ENCODE peak calls at places on chromosomes 11 and 22, in four cellular contexts. Q is fibroblast of mammary gland, J is ascending aorta, W is fibroblast of the aortic adventitia. Z is an unnamed sample.

GRCh38 chr11:95680169-95680929 is 109.2 kb downstream of the FAM76B start:
- DNase-seq in J (no peak), W (peak; percentile 95), Q (peak; percentile 78), Z (peak; percentile 83)

GRCh38 chr11:69102732-69103615 is 52.8 kb upstream of the SMIM38 start:
- DNase-seq in W (no peak), Q (peak; percentile 10), J (no peak), Z (no peak)

GRCh38 chr11:70073881-70074371 is 4.2 kb upstream of the ANO1 start:
- DNase-seq in W (peak; percentile 9), Q (peak; percentile 27), J (no peak), Z (peak; percentile 66)

GRCh38 chr22:42945027-42945426 is 69.9 kb downstream of the PACSIN2 start:
- DNase-seq in J (no peak), Q (no peak), W (no peak), Z (no peak)

GRCh38 chr11:106133529-106133928 is 56.1 kb downstream of the AASDHPPT start:
- DNase-seq in J (no peak), W (peak; percentile 6), Q (peak; percentile 10), Z (no peak)

GRCh38 chr11:24496728-24497396 is at the start of gene LUZP2:
- DNase-seq in Q (no peak), J (no peak), W (peak; percentile 13), Z (peak; percentile 38)

GRCh38 chr11:62552931-62553838 is 6.6 kb upstream of the AHNAK start:
- DNase-seq in Q (peak; percentile 97), J (peak; percentile 75), W (peak; percentile 96), Z (peak; percentile 96)

GRCh38 chr22:35995772-35996171 is 32.9 kb downstream of the RBFOX2 start:
- DNase-seq in W (peak; percentile 99), Q (peak; percentile 98), J (peak; percentile 52), Z (peak; percentile 97)

GRCh38 chr11:133950874-133951483 is 5.8 kb downstream of the IGSF9B start:
- DNase-seq in W (no peak), J (no peak), Q (no peak), Z (no peak)

GRCh38 chr11:85672111-85672875 is 7.4 kb upstream of the CREBZF start:
- DNase-seq in J (no peak), Q (peak; percentile 28), W (no peak), Z (no peak)

GRCh38 chr11:61090092-61090491 is 12.2 kb upstream of the CD5 start:
- DNase-seq in J (no peak), Q (no peak), W (no peak), Z (no peak)

GRCh38 chr11:36343436-36343835 is 47.3 kb downstream of the PRR5L start:
- DNase-seq in J (no peak), W (no peak), Q (no peak), Z (no peak)

GRCh38 chr11:117519590-117519989 is 191.9 kb downstream of the CEP164 start:
- DNase-seq in J (no peak), Q (no peak), W (no peak), Z (no peak)

GRCh38 chr22:32862936-32863661 is 61.6 kb downstream of the TIMP3 start:
- DNase-seq in Q (no peak), W (no peak), J (no peak), Z (no peak)

GRCh38 chr11:112161012-112161411 is 2.9 kb downstream of the IL18 start:
- DNase-seq in W (peak; percentile 22), Q (peak; percentile 27), J (no peak), Z (no peak)

GRCh38 chr11:69832561-69833413 is 13.6 kb upstream of the FGF3 start:
- DNase-seq in Q (no peak), W (no peak), J (no peak), Z (no peak)

GRCh38 chr11:110217478-110217877 is 78.9 kb downstream of the RDX start:
- DNase-seq in W (no peak), Q (no peak), J (no peak), Z (no peak)

GRCh38 chr22:29400576-29400975 is 12.2 kb upstream of the AP1B1 start:
- DNase-seq in W (no peak), Q (no peak), J (no peak), Z (no peak)

GRCh38 chr11:74755395-74755995 is 6.8 kb downstream of the RNF169 start:
- DNase-seq in J (no peak), W (no peak), Q (peak; percentile 27), Z (no peak)

GRCh38 chr11:86874314-86875056 is 74.1 kb downstream of the PRSS23 start:
- DNase-seq in J (no peak), W (no peak), Q (peak; percentile 12), Z (no peak)

GRCh38 chr11:86873573-86874083 is 73.3 kb downstream of the PRSS23 start:
- DNase-seq in Q (peak; percentile 7), W (peak; percentile 45), J (no peak), Z (no peak)

DNA sequence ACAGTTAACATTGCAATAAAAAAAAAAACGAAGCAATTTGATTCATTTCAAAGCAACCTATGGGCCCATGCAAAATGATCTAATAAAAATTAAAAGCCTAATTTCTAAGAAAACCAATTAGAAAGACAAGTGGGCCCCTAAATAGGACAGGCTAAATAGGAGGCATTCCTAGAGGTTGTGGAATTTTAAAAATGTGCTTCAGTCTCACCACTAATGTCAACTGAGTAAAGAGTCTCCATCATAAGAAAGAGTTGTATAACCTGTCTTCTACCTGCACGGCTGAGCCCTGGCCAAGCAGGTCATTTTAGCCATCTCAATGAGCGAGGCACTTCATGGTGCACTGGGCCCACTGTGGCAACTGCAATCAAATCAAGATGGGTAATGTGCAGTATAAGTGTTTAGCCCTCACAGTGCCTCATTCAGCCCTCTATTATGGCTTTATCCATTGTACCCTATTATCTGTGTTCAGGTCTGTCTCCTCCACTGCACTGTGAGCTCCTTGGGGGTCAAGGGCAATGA is 76.4 kb downstream of the PRSS23 start:
- DNase-seq in J (no peak), Q (no peak), W (no peak), Z (no peak)
- H3K4me3 ChIP-seq in J (no peak overlapping the region), Q (no peak overlapping the region), W (no peak overlapping the region), Z (no peak overlapping the region)

DNA sequence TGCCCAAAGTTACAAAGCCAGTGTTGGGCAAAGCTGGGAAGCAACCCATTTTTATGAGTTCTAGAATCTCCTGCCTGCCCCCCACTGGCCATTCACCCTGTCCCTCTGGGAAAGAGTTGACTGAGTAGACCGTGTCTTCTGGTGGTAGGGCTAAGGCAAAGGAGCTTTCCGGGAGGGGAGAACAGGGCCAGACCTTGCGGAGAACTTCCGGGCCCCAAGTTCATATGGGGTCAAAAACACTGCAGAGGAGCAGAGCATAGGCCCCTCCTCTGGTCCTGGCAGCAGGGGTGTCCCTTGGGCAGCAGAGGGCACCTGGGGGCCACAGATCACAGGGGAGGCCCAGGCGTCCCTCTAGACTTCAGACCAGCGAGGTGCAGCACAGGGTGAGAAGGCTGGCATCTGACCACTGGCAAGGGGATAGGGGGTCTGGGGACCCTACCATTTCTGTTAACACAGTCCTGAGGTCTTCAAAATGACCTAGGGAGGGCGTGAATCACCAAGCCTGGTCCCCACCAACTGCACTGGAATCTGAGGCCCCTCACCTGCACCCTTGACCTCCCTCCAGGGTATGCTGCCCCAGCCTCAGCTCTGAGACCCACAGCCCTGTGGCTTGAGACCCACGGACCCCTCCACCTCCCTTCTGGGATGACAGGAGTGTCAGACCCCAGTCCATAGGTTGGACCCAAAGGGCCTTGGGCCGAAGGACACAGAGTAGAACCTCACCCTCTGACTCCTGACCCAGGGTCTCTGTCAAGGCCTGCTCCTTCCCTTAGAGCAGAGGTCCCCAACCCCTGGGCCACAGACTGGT is 1.3 kb upstream of the ARAP1 start:
- DNase-seq in J (no peak), Q (no peak), W (no peak), Z (no peak)
- TF ChIP-seq CTCF in J (no peak), Q (no peak), W (no peak), Z (no peak)

DNA sequence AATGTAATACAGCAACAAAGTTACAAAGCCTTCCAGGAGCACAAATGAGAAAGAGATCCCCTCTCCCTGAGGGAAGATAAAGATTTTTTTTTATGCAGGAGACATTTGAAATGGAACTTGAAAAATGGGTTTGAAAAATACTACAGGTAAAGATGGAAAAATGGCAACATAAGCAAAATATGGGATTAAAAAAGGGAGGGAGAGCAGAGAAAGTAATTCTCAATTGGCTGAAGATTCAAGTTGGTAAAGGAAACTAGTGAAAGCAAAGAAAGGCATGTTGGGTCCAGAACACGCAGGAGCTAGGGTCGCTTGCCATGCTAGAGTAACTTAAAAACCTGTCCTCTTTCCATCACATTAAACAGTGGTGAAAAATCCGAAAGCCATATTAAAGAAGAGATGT is 1.5 kb downstream of the ZW10 start:
- DNase-seq in J (no peak), Q (no peak), W (no peak), Z (no peak)
- H3K4me3 ChIP-seq in J (no peak overlapping the region), Q (no peak overlapping the region), W (peak overlapping the region; percentile 15), Z (no peak overlapping the region)

GRCh38 chr22:24181088-24181995 is at the start of gene SUSD2:
- DNase-seq in W (no peak), Q (no peak), J (no peak), Z (no peak)
- TF ChIP-seq CTCF in W (no peak), Q (no peak), J (no peak), Z (no peak)

DNA sequence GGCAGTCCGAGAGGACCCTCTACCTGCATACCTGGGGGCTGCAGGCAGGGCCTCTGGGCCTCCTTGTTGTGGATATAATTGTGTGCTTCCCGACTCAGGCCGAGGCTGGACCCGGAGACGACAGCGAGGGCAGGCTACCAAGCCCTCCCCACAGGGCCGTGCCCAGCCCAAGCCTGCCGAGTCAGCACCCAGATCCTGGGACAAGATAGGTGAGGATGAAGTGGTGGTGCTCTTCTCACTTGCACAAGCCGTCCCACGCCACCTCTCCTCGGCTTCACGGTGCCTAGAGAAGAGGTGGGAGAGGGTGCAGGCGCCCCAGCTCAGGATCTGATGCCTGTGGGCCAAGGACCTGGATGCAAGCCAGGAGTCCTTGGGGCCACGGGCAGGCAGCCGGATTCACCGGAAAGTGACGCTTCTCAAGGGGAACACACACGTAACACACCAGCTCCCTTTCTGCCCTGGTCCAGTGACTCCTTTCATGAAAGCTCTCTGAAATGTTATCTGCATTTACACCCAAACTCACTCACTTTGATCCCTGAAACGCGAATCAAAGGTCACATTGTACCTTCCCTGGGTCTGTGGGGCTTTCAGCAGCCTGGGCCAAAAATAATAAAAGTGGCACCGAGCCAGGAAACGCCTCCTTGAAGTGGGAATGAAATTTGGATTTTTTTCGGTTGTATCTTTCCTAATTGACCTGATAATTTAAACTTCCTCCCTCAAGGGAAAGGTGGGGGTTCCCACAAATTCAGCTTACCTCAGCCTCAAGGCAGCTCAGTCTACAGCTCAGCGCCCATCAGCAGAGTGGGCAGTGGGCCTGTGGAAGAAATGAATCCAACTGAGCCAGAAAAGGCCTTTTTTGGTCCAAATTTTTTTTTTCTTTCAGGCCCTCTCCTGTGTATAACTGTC is 1.1 kb upstream of the GNB1L start:
- DNase-seq in W (peak; percentile 58), Q (peak; percentile 75), J (no peak), Z (peak; percentile 20)
- H3K4me3 ChIP-seq in W (peak overlapping the region; percentile 91), Q (peak overlapping the region; percentile 76), J (peak overlapping the region; percentile 72), Z (peak overlapping the region; percentile 94)

DNA sequence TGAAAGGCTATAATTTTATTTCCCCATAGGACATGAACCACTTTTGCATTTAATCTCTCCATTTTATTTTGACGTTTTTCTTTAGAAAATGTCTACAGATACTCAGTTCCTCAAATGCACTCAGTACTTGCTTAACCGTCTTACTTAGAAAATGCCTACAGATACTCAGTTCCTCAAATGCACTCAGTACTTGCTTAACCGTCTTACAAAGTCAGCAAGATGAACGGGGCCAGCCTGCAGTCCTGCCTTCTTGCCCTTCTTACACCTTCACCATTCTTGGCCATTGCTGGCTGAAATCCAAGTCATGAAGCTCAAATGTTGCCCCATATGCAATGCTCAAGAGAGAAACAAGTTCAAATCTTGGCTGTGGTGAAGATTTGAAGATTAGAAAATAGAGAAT is 34.1 kb downstream of the CSNK2A3 start:
- DNase-seq in J (no peak), W (no peak), Q (no peak), Z (no peak)
- TF ChIP-seq CTCF in J (no peak), W (no peak), Q (no peak), Z (no peak)